ENCODE peak calls at places on chromosomes 7 and 10, in four cellular contexts. U is activated CD8-positive, alpha-beta T cell treated with anti-CD3 and anti-CD28 coated beads, Interleukin-2, amount 10 ng/mL, durations not matched to agents 7 days and 5 days; L is activated T-cell treated with anti-CD3 and anti-CD28 coated beads for 1 hour; H is astrocyte. D is an unnamed sample.

GRCh38 chr10:97713351-97713827 is at the start of gene MARVELD1:
- DNase-seq in L (no peak), H (peak), U (no peak), D (no peak)

GRCh38 chr10:118712930-118713634 is 41.7 kb downstream of the CACUL1 start:
- DNase-seq in U (no peak), H (no peak), L (no peak), D (no peak)

GRCh38 chr7:120591-120991 is 71.8 kb upstream of the FAM20C start:
- DNase-seq in H (no peak), L (no peak), U (no peak), D (no peak)

GRCh38 chr10:5818048-5818331 is 4.8 kb upstream of the GDI2 start:
- DNase-seq in U (no peak), L (no peak), H (no peak), D (no peak)

GRCh38 chr7:142459557-142459963 is 201.7 kb upstream of the PRSS58 start:
- DNase-seq in L (no peak), H (peak), U (peak), D (peak)

GRCh38 chr7:124085168-124085567 is 52.3 kb upstream of the TMEM229A start:
- DNase-seq in H (no peak), U (no peak), L (no peak), D (no peak)

GRCh38 chr7:64098-64521 is 128.3 kb upstream of the FAM20C start:
- DNase-seq in L (no peak), H (peak), U (peak), D (no peak)

GRCh38 chr7:40219917-40220316 is 85.1 kb downstream of the SUGCT start:
- DNase-seq in L (no peak), U (no peak), H (peak), D (peak)

GRCh38 chr7:142868881-142869415 is 14.1 kb downstream of the EPHB6 start:
- DNase-seq in L (no peak), H (no peak), U (no peak), D (no peak)

GRCh38 chr7:25122373-25122772 is 2.7 kb downstream of the CYCS start:
- DNase-seq in L (no peak), U (no peak), H (peak), D (peak)

GRCh38 chr7:120583835-120584586 is 273.9 kb downstream of the TSPAN12 start:
- DNase-seq in H (peak), U (no peak), L (no peak), D (peak)

D was measured in non-pigmented ciliary epithelial cell.